ENCODE peak calls at places on chromosome 4, in seven cellular contexts. O is HCT116, Q is A549, M is H1, X is endothelial cell of umbilical vein, A is HepG2, T is K562. I is an unnamed sample.

GRCh38 chr4:6271206-6271605 is 1.6 kb downstream of the WFS1 start:
- DNase-seq in T (no peak), M (no peak), Q (no peak), A (no peak), O (no peak), X (no peak), I (no peak)

GRCh38 chr4:77229433-77229832 is 72.4 kb downstream of the CCNG2 start:
- DNase-seq in O (no peak), T (no peak), M (no peak), Q (no peak), A (no peak), X (no peak), I (no peak)

GRCh38 chr4:94947681-94948108 is 189.9 kb downstream of the BMPR1B start:
- DNase-seq in Q (no peak), A (no peak), O (no peak), X (no peak), T (no peak), M (no peak), I (no peak)

GRCh38 chr4:114282937-114283336 is 303.5 kb upstream of the ARSJ start:
- DNase-seq in M (no peak), A (no peak), X (no peak), Q (no peak), O (no peak), T (no peak), I (peak)

GRCh38 chr4:159069922-159070321 is 33.0 kb upstream of the RAPGEF2 start:
- DNase-seq in O (no peak), Q (no peak), T (no peak), M (no peak), X (no peak), A (no peak), I (no peak)

GRCh38 chr4:93810340-93810992 is 18.1 kb upstream of the ATOH1 start:
- DNase-seq in T (no peak), A (no peak), M (no peak), O (no peak), X (no peak), Q (no peak), I (no peak)

GRCh38 chr4:184851200-184851541 is 25.4 kb upstream of the ACSL1 start:
- DNase-seq in Q (no peak), X (no peak), A (no peak), O (no peak), M (no peak), T (no peak), I (peak)

GRCh38 chr4:8297141-8297601 is 27.6 kb downstream of the HTRA3 start:
- DNase-seq in Q (no peak), O (no peak), A (no peak), M (no peak), T (no peak), X (no peak), I (no peak)

GRCh38 chr4:77352192-77352591 is 195.2 kb downstream of the CCNG2 start:
- DNase-seq in T (no peak), A (no peak), X (no peak), Q (no peak), O (no peak), M (no peak), I (no peak)

GRCh38 chr4:7194251-7195137 is 2.2 kb downstream of the SORCS2 start:
- DNase-seq in T (no peak), Q (peak), M (no peak), X (no peak), A (no peak), O (no peak), I (peak)

GRCh38 chr4:86055898-86056297 is 304.0 kb downstream of the MAPK10 start:
- DNase-seq in M (no peak), Q (peak), T (no peak), X (peak), O (peak), A (no peak), I (no peak)

GRCh38 chr4:23881052-23881501 is 8.8 kb downstream of the PPARGC1A start:
- DNase-seq in O (no peak), Q (no peak), M (no peak), T (no peak), X (no peak), A (peak), I (peak)

GRCh38 chr4:67568820-67569219 is 10.3 kb downstream of the STAP1 start:
- DNase-seq in T (no peak), O (no peak), X (no peak), Q (no peak), M (no peak), A (no peak), I (no peak)

GRCh38 chr4:126405369-126405982 is 1090.7 kb downstream of the FAT4 start:
- DNase-seq in A (peak), M (no peak), X (peak), Q (peak), O (no peak), T (no peak), I (peak)

GRCh38 chr4:72919937-72920336 is 149.6 kb downstream of the COX18 start:
- DNase-seq in T (no peak), A (peak), M (no peak), X (no peak), O (no peak), Q (no peak), I (no peak)

GRCh38 chr4:23401572-23401971 is 488.3 kb downstream of the PPARGC1A start:
- DNase-seq in O (no peak), Q (no peak), X (no peak), A (no peak), M (no peak), T (no peak), I (no peak)

GRCh38 chr4:104531390-104531789 is 36.7 kb upstream of the CXXC4 start:
- DNase-seq in M (no peak), X (no peak), Q (no peak), O (no peak), T (no peak), A (no peak), I (no peak)

GRCh38 chr4:112029642-112030235 is 115.5 kb upstream of the FAM241A start:
- DNase-seq in O (no peak), T (no peak), A (no peak), X (no peak), M (no peak), Q (no peak), I (no peak)

GRCh38 chr4:140937866-140938265 is 181.7 kb upstream of the TBC1D9 start:
- DNase-seq in Q (peak), A (no peak), M (no peak), X (no peak), O (no peak), T (no peak), I (no peak)

GRCh38 chr4:10983274-10983673 is 298.7 kb upstream of the CLNK start:
- DNase-seq in X (no peak), T (no peak), A (no peak), O (no peak), Q (no peak), M (no peak), I (no peak)

GRCh38 chr4:153731239-153731638 is 28.6 kb downstream of the RNF175 start:
- DNase-seq in X (no peak), A (no peak), O (no peak), M (no peak), Q (no peak), T (no peak), I (peak)

GRCh38 chr4:121740796-121741409 is 24.1 kb downstream of the SMIM43 start:
- DNase-seq in T (no peak), M (no peak), X (no peak), Q (no peak), A (no peak), O (no peak), I (no peak)

GRCh38 chr4:115720611-115721010 is 607.2 kb upstream of the NDST4 start:
- DNase-seq in Q (no peak), M (no peak), A (no peak), X (no peak), O (no peak), T (no peak), I (no peak)

GRCh38 chr4:159382875-159383568 is 280.1 kb downstream of the RAPGEF2 start:
- DNase-seq in Q (no peak), O (no peak), X (peak), T (no peak), A (no peak), M (peak), I (no peak)

GRCh38 chr4:106594291-106594952 is 225.8 kb upstream of the GIMD1 start:
- DNase-seq in X (no peak), Q (peak), T (no peak), M (no peak), O (no peak), A (no peak), I (no peak)

GRCh38 chr4:145324161-145324560 is 143.8 kb upstream of the OTUD4 start:
- DNase-seq in M (no peak), Q (no peak), A (no peak), O (no peak), T (no peak), X (no peak), I (no peak)

GRCh38 chr4:7971159-7971631 is 31.5 kb upstream of the AFAP1 start:
- DNase-seq in X (no peak), Q (no peak), T (no peak), M (no peak), O (no peak), A (no peak), I (no peak)

GRCh38 chr4:103152381-103152780 is 45.8 kb downstream of the CENPE start:
- DNase-seq in Q (no peak), T (no peak), X (no peak), M (no peak), A (no peak), O (no peak), I (no peak)

GRCh38 chr4:15786743-15787142 is 8.6 kb downstream of the CD38 start:
- DNase-seq in X (no peak), M (no peak), A (no peak), O (no peak), T (no peak), Q (no peak), I (no peak)
- TF ChIP-seq POLR2A in X (no peak), M (no peak), A (no peak), O (no peak), T (no peak), Q (no peak), I (no peak)

GRCh38 chr4:80999943-81000342 is 30.6 kb upstream of the BMP3 start:
- DNase-seq in T (no peak), Q (no peak), M (no peak), A (no peak), X (no peak), O (no peak), I (no peak)
- TF ChIP-seq MAX in T (no peak), Q (no peak), M (no peak), A (no peak), X (no peak), O (no peak), I (no peak)

DNA sequence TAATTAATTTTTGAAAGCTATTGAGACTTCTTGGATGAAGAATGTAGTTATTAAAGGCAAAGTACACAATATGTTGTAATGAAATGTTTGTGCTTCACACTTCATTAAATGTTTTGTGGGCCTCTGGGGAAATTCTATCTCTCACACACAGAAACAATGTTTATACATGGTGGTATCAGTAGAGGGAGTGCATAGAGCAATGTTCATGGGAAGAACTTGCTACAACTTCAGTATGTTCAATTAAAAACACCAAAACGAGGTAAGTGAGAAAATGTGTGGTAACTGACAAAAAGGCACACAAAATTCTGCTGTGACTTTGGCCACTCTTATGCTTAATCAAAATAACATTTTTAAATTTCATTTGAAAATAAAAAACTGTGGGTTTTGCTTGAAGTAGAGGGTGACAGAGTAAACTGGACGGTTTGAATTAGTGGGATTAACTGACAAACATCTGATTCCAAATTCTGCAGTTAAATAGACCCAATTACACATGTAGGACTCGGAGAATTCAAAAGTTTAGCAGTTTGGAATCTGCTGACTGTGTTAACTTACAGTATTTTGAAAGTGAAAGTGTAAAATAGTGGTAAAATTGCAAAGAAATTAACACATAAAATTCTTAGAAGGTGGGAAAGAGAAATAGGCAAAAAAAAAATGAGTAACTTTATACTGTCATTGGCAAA is 111.4 kb upstream of the TTC29 start:
- DNase-seq in Q (no peak), T (no peak), X (peak), A (no peak), M (no peak), O (no peak), I (peak)
- H3K4me3 ChIP-seq in Q (peak), T (peak), X (peak), A (peak), M (no peak), O (no peak), I (peak)

GRCh38 chr4:1651609-1652008 is 32.5 kb downstream of the FAM53A start:
- DNase-seq in T (no peak), M (no peak), A (no peak), O (no peak), Q (no peak), X (no peak), I (no peak)
- TF ChIP-seq POLR2A in T (no peak), M (no peak), A (no peak), O (no peak), Q (no peak), X (no peak), I (no peak)

GRCh38 chr4:1011022-1011694 is at the start of gene FGFRL1:
- DNase-seq in Q (peak), O (peak), A (peak), T (peak), X (peak), M (no peak), I (peak)

GRCh38 chr4:1010522-1011021 is 854 bp upstream of the FGFRL1 start:
- DNase-seq in A (no peak), T (peak), Q (peak), M (no peak), O (peak), X (peak), I (peak)

GRCh38 chr4:1013225-1014073 is 2.0 kb downstream of the FGFRL1 start:
- DNase-seq in O (no peak), M (no peak), X (no peak), A (no peak), T (no peak), Q (no peak), I (no peak)

GRCh38 chr4:1009647-1010521 is 1.5 kb upstream of the FGFRL1 start:
- DNase-seq in M (no peak), X (peak), O (no peak), Q (peak), A (no peak), T (peak), I (peak)

DNA sequence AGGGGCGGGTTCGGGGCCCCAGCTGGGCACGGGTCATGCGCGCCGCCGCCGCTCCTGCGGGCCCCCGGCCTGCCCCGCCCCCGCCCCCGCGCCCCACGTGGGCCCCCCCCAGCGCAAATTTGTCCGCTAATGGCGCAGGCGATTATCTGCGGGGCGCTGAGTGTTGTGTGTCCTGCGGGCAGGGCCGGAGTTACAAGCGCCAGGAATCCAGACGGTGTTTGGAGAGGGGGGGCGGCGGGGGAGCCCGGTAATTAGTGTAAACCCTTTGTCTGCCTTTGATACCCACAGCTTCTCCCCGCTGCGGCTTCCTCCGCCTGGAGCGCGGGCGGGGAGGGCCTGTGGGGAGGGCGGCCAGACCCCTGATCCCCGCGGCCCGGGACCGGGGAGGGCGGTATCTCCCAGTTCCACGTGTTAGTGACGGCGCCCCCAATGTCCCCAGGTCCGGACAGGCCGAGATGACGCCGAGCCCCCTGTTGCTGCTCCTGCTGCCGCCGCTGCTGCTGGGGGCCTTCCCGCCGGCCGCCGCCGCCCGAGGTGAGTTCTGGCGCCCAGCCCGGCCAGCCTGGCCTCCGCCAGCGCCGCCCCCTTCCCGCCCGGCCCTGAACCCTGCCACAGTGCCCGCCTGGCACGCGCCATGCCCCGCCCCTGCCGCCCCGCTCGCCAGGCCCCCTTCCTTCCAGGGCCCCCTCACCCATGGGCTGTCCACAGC is 759 bp downstream of the FGFRL1 start:
- DNase-seq in A (peak), M (no peak), X (peak), Q (peak), T (peak), O (no peak), I (peak)
- TF ChIP-seq MAX in A (no peak), M (peak), X (no peak), Q (peak), T (peak), O (no peak), I (no peak)

GRCh38 chr4:128854433-128854832 is 44.9 kb downstream of the JADE1 start:
- DNase-seq in T (no peak), X (peak), Q (no peak), A (no peak), M (no peak), O (no peak), I (no peak)
- H3K4me3 ChIP-seq in T (no peak), X (no peak), Q (no peak), A (no peak), M (no peak), O (no peak), I (no peak)

DNA sequence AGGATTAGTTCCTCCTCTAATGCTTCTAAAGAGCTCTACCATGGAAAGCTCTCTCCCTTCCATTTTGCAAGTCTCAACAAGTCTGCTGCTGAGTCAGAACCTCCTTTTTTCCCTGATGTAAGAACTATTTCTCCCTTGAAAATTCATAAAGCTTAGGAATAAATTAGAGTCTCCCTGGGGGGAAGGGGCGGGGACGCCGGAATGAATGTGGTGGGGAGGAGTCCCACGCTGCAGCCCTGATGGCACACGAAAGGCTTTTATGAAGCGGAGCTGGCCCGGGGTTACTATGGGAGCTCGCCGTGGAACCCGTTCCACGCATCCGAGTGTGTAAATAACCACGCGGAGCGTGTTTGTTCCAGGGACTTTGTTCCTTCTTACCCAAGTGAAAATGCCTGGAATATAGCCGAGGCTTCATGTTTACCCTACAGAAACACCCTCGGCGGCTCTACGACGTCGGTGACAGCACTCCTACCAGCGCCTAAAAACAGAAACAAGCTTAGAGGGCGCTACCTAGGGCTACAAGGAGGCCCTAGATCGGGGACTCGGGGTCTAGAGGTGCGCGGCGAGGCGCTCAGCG is 945 bp upstream of the CPEB2 start:
- DNase-seq in A (peak), O (no peak), T (peak), Q (peak), X (peak), M (no peak), I (peak)
- TF ChIP-seq POLR2A in A (no peak), O (no peak), T (no peak), Q (no peak), X (peak), M (no peak), I (no peak)

GRCh38 chr4:16820304-16820703 is 78.1 kb downstream of the LDB2 start:
- DNase-seq in O (no peak), M (no peak), X (peak), A (no peak), T (no peak), Q (no peak), I (no peak)
- TF ChIP-seq MAX in O (no peak), M (no peak), X (peak), A (no peak), T (no peak), Q (no peak), I (no peak)

GRCh38 chr4:41613362-41613761 is 75.4 kb downstream of the LIMCH1 start:
- DNase-seq in Q (no peak), M (no peak), O (no peak), A (no peak), T (no peak), X (no peak), I (no peak)
- H3K4me3 ChIP-seq in Q (no peak), M (peak), O (no peak), A (no peak), T (no peak), X (no peak), I (no peak)

I was measured in NB4.